ENCODE peak calls at places on chromosomes 2 and 18, in seven cellular contexts. One of them, this sample, is unnamed.

GRCh38 chr2:1653137-1653789 is 91.1 kb downstream of the PXDN start:
- DNase-seq in fibroblast of the aortic adventitia: peak; percentile 98
- DNase-seq in neural crest cell: no peak
- DNase-seq in fibroblast of lung: peak; percentile 97
- DNase-seq in CD8-positive, alpha-beta T cell: no peak
- DNase-seq in mammary epithelial cell: peak; percentile 89
- DNase-seq in NB4: no peak
- DNase-seq in this sample: peak; percentile 71

GRCh38 chr18:40371673-40372072 is 1583.4 kb upstream of the PIK3C3 start:
- DNase-seq in fibroblast of the aortic adventitia: no peak
- DNase-seq in neural crest cell: no peak
- DNase-seq in fibroblast of lung: peak; percentile 61
- DNase-seq in CD8-positive, alpha-beta T cell: no peak
- DNase-seq in mammary epithelial cell: peak; percentile 69
- DNase-seq in NB4: no peak
- DNase-seq in this sample: peak; percentile 0

GRCh38 chr2:140247451-140248205 is 1467.4 kb upstream of the NXPH2 start:
- DNase-seq in fibroblast of the aortic adventitia: peak; percentile 70
- DNase-seq in neural crest cell: no peak
- DNase-seq in fibroblast of lung: peak; percentile 68
- DNase-seq in CD8-positive, alpha-beta T cell: no peak
- DNase-seq in mammary epithelial cell: no peak
- DNase-seq in NB4: no peak
- DNase-seq in this sample: no peak

GRCh38 chr2:65320042-65320711 is 92.5 kb downstream of the ACTR2 start:
- DNase-seq in fibroblast of the aortic adventitia: peak; percentile 87
- DNase-seq in neural crest cell: no peak
- DNase-seq in fibroblast of lung: peak; percentile 88
- DNase-seq in CD8-positive, alpha-beta T cell: no peak
- DNase-seq in mammary epithelial cell: peak; percentile 94
- DNase-seq in NB4: peak; percentile 38
- DNase-seq in this sample: peak; percentile 98

GRCh38 chr2:189304360-189304759 is 124.8 kb upstream of the COL5A2 start:
- DNase-seq in fibroblast of the aortic adventitia: no peak
- DNase-seq in neural crest cell: no peak
- DNase-seq in fibroblast of lung: no peak
- DNase-seq in CD8-positive, alpha-beta T cell: peak; percentile 50
- DNase-seq in mammary epithelial cell: no peak
- DNase-seq in NB4: no peak
- DNase-seq in this sample: no peak

GRCh38 chr18:11607897-11608296 is 1.5 kb upstream of the SLC35G4 start:
- DNase-seq in fibroblast of the aortic adventitia: no peak
- DNase-seq in neural crest cell: no peak
- DNase-seq in fibroblast of lung: no peak
- DNase-seq in CD8-positive, alpha-beta T cell: no peak
- DNase-seq in mammary epithelial cell: no peak
- DNase-seq in NB4: no peak
- DNase-seq in this sample: no peak

GRCh38 chr2:9280204-9280603 is 73.6 kb downstream of the ASAP2 start:
- DNase-seq in fibroblast of the aortic adventitia: no peak
- DNase-seq in neural crest cell: no peak
- DNase-seq in fibroblast of lung: no peak
- DNase-seq in CD8-positive, alpha-beta T cell: no peak
- DNase-seq in mammary epithelial cell: no peak
- DNase-seq in NB4: no peak
- DNase-seq in this sample: no peak

GRCh38 chr2:46942891-46943626 is 27.5 kb upstream of the MCFD2 start:
- DNase-seq in fibroblast of the aortic adventitia: no peak
- DNase-seq in neural crest cell: no peak
- DNase-seq in fibroblast of lung: no peak
- DNase-seq in CD8-positive, alpha-beta T cell: no peak
- DNase-seq in mammary epithelial cell: no peak
- DNase-seq in NB4: no peak
- DNase-seq in this sample: no peak

GRCh38 chr2:70655786-70656185 is 102.2 kb upstream of the TGFA start:
- DNase-seq in fibroblast of the aortic adventitia: no peak
- DNase-seq in neural crest cell: no peak
- DNase-seq in fibroblast of lung: no peak
- DNase-seq in CD8-positive, alpha-beta T cell: no peak
- DNase-seq in mammary epithelial cell: no peak
- DNase-seq in NB4: no peak
- DNase-seq in this sample: no peak

GRCh38 chr2:203583696-203584095 is 48.6 kb upstream of the RAPH1 start:
- DNase-seq in fibroblast of the aortic adventitia: peak; percentile 57
- DNase-seq in neural crest cell: no peak
- DNase-seq in fibroblast of lung: no peak
- DNase-seq in CD8-positive, alpha-beta T cell: no peak
- DNase-seq in mammary epithelial cell: peak; percentile 82
- DNase-seq in NB4: no peak
- DNase-seq in this sample: peak; percentile 76

GRCh38 chr2:171824086-171824485 is 70.0 kb downstream of the SLC25A12 start:
- DNase-seq in fibroblast of the aortic adventitia: peak; percentile 69
- DNase-seq in neural crest cell: no peak
- DNase-seq in fibroblast of lung: peak; percentile 33
- DNase-seq in CD8-positive, alpha-beta T cell: no peak
- DNase-seq in mammary epithelial cell: no peak
- DNase-seq in NB4: peak; percentile 67
- DNase-seq in this sample: peak; percentile 33

GRCh38 chr2:106143495-106144215 is 50.4 kb downstream of the UXS1 start:
- DNase-seq in fibroblast of the aortic adventitia: no peak
- DNase-seq in neural crest cell: no peak
- DNase-seq in fibroblast of lung: no peak
- DNase-seq in CD8-positive, alpha-beta T cell: no peak
- DNase-seq in mammary epithelial cell: peak; percentile 62
- DNase-seq in NB4: no peak
- DNase-seq in this sample: no peak

GRCh38 chr2:149422337-149422990 is 92.1 kb downstream of the LYPD6 start:
- DNase-seq in fibroblast of the aortic adventitia: peak; percentile 57
- DNase-seq in neural crest cell: no peak
- DNase-seq in fibroblast of lung: peak; percentile 40
- DNase-seq in CD8-positive, alpha-beta T cell: no peak
- DNase-seq in mammary epithelial cell: peak; percentile 32
- DNase-seq in NB4: no peak
- DNase-seq in this sample: peak; percentile 56

GRCh38 chr2:151649966-151650365 is 84.3 kb downstream of the NEB start:
- DNase-seq in fibroblast of the aortic adventitia: no peak
- DNase-seq in neural crest cell: no peak
- DNase-seq in fibroblast of lung: no peak
- DNase-seq in CD8-positive, alpha-beta T cell: no peak
- DNase-seq in mammary epithelial cell: no peak
- DNase-seq in NB4: no peak
- DNase-seq in this sample: no peak

GRCh38 chr2:153479527-153479926 is 965 bp upstream of the RPRM start:
- DNase-seq in fibroblast of the aortic adventitia: no peak
- DNase-seq in neural crest cell: no peak
- DNase-seq in fibroblast of lung: no peak
- DNase-seq in CD8-positive, alpha-beta T cell: no peak
- DNase-seq in mammary epithelial cell: no peak
- DNase-seq in NB4: no peak
- DNase-seq in this sample: no peak

GRCh38 chr2:235106874-235107639 is 155.2 kb downstream of the SH3BP4 start:
- DNase-seq in fibroblast of the aortic adventitia: peak; percentile 81
- DNase-seq in neural crest cell: peak; percentile 64
- DNase-seq in fibroblast of lung: peak; percentile 83
- DNase-seq in CD8-positive, alpha-beta T cell: no peak
- DNase-seq in mammary epithelial cell: peak; percentile 52
- DNase-seq in NB4: peak; percentile 40
- DNase-seq in this sample: peak; percentile 63

GRCh38 chr2:54061272-54061671 is 54.1 kb upstream of the ACYP2 start:
- DNase-seq in fibroblast of the aortic adventitia: no peak
- DNase-seq in neural crest cell: no peak
- DNase-seq in fibroblast of lung: no peak
- DNase-seq in CD8-positive, alpha-beta T cell: no peak
- DNase-seq in mammary epithelial cell: no peak
- DNase-seq in NB4: no peak
- DNase-seq in this sample: no peak

GRCh38 chr18:35707674-35708073 is 126.1 kb downstream of the GALNT1 start:
- DNase-seq in fibroblast of the aortic adventitia: no peak
- DNase-seq in neural crest cell: no peak
- DNase-seq in fibroblast of lung: no peak
- DNase-seq in CD8-positive, alpha-beta T cell: no peak
- DNase-seq in mammary epithelial cell: no peak
- DNase-seq in NB4: no peak
- DNase-seq in this sample: no peak

GRCh38 chr2:25756444-25757022 is 83.2 kb upstream of the DTNB start:
- DNase-seq in fibroblast of the aortic adventitia: no peak
- DNase-seq in neural crest cell: no peak
- DNase-seq in fibroblast of lung: no peak
- DNase-seq in CD8-positive, alpha-beta T cell: no peak
- DNase-seq in mammary epithelial cell: no peak
- DNase-seq in NB4: peak; percentile 65
- DNase-seq in this sample: no peak

DNA sequence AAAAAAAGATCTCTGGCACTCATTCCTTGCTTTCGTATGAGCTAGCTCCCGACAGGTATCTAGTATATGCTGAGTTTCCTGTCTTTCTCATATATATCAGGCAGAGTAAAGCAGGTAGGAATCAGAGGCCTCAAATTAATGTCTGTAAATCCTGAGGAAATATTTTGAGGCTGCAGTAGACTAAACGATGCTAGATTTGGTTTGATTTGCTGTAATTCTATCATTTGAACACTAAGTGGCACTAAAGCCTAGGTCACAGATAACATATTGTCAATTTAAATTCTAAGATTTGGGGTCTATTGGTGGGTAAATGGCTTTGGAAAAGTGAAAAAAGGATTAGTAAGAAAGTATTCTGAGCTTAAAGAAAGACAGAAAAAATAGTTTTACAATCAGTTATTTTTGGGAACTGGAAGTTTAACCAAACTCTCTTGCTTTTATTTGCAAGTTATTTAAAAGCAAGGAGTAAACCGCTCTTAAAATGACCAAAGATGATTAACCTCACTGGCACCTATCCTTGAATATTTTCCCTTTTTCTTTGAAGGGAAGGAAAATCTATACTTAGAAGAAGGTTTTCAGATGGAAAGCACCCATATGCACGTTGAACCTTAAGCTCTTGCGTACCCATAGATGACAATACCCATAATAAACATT is 37.6 kb upstream of the SLC4A10 start:
- DNase-seq in fibroblast of the aortic adventitia: peak; percentile 47
- DNase-seq in neural crest cell: no peak
- DNase-seq in fibroblast of lung: peak; percentile 37
- DNase-seq in CD8-positive, alpha-beta T cell: no peak
- DNase-seq in mammary epithelial cell: no peak
- DNase-seq in NB4: peak; percentile 36
- DNase-seq in this sample: peak; percentile 16
- TF ChIP-seq CTCF in fibroblast of the aortic adventitia: peak; percentile 69
- TF ChIP-seq CTCF in neural crest cell: peak; percentile 85
- TF ChIP-seq CTCF in fibroblast of lung: peak; percentile 67
- TF ChIP-seq CTCF in CD8-positive, alpha-beta T cell: peak; percentile 81
- TF ChIP-seq CTCF in mammary epithelial cell: peak; percentile 73
- TF ChIP-seq CTCF in NB4: peak; percentile 36
- TF ChIP-seq CTCF in this sample: peak; percentile 85

DNA sequence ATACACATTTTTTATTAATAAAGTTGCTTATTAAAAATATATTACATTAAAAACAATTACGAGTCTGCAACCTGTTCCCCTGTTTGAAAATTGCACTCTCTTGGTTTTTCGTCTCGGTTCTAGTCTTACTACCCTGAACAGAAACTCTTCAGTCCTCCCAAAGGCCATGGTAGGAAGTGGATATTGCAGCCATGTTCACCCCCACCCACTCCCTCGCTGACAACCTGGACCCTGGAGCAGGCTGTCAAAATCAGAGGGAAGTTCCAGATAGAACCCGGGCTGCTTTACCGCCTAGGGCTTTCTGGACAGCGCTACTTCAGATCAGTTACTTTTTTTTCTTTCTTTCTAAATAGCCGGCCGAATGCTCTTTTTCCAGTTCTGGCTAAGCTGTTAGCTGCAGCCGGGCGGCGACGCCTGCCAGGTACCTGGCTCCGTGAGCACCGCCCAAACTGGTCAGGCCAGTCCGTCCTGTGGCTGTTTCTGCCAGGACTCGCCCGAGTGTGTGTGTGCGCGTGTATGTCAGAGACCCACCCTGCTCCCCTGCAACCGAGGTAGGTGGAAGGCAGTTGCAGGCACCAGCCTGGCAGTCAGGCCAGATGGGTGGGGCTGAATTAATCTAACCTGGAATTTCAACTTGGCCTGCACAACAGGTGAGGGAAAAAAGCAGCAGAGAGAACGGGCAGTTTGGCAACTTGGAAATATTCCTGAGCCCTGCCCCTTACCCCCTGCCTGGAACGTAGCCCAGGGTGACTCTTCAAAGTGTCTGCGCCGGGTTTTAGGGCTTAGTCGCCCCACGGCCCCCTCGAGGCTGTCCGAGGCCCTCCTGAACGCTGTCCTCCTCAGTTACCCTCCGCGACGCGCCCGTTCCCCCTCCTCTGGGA is 1.1 kb upstream of the TET3 start:
- DNase-seq in fibroblast of the aortic adventitia: no peak
- DNase-seq in neural crest cell: peak; percentile 11
- DNase-seq in fibroblast of lung: no peak
- DNase-seq in CD8-positive, alpha-beta T cell: no peak
- DNase-seq in mammary epithelial cell: peak; percentile 99
- DNase-seq in NB4: peak; percentile 86
- DNase-seq in this sample: no peak
- TF ChIP-seq CTCF in fibroblast of the aortic adventitia: no peak
- TF ChIP-seq CTCF in neural crest cell: peak; percentile 39
- TF ChIP-seq CTCF in fibroblast of lung: no peak
- TF ChIP-seq CTCF in CD8-positive, alpha-beta T cell: no peak
- TF ChIP-seq CTCF in mammary epithelial cell: peak; percentile 13
- TF ChIP-seq CTCF in NB4: peak; percentile 14
- TF ChIP-seq CTCF in this sample: no peak

DNA sequence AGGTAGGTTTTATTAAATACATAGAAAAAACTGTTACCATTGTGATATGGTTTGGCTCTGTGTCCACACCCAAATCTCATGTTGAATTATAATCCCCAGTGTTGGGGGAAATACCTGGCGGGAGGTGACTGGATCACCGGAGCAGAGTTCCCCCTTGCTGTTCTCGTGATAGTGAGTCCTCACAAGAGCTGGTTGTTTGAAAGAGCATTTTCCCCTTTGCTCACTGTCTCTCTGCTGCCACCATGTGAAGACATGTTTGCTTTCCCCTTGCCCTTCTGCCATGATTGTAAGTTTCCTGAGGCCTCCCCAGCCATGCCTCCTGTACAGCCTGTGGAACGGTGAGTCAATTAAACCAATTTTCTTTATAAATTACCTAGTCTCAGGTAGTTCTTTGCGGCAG is 352.7 kb upstream of the SLC39A10 start:
- DNase-seq in fibroblast of the aortic adventitia: peak; percentile 24
- DNase-seq in neural crest cell: no peak
- DNase-seq in fibroblast of lung: peak; percentile 36
- DNase-seq in CD8-positive, alpha-beta T cell: no peak
- DNase-seq in mammary epithelial cell: peak; percentile 15
- DNase-seq in NB4: peak; percentile 42
- DNase-seq in this sample: no peak
- TF ChIP-seq CTCF in fibroblast of the aortic adventitia: no peak
- TF ChIP-seq CTCF in neural crest cell: peak; percentile 30
- TF ChIP-seq CTCF in fibroblast of lung: peak; percentile 42
- TF ChIP-seq CTCF in CD8-positive, alpha-beta T cell: no peak
- TF ChIP-seq CTCF in mammary epithelial cell: peak; percentile 59
- TF ChIP-seq CTCF in NB4: no peak
- TF ChIP-seq CTCF in this sample: peak; percentile 26

DNA sequence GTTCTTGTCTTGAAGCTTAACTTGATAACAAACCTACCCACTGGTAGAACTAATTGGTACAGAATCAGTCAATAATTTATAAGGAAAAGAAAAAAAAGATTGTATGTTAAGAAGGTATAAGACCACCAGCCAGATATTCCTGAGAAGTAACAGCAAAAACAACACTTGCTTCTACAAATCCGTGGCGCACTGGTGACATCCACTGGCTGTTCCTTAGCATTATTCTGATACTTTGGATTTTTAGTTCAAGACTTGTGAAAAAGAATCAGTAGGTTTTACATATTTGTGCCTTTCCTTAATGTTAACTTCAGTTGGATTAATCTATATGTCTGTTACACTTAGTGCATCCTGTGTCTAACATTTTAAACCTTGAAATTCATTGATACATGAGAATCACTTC is 141.8 kb downstream of the GRB14 start:
- DNase-seq in fibroblast of the aortic adventitia: peak; percentile 63
- DNase-seq in neural crest cell: peak; percentile 30
- DNase-seq in fibroblast of lung: peak; percentile 41
- DNase-seq in CD8-positive, alpha-beta T cell: no peak
- DNase-seq in mammary epithelial cell: no peak
- DNase-seq in NB4: peak; percentile 45
- DNase-seq in this sample: no peak
- TF ChIP-seq CTCF in fibroblast of the aortic adventitia: peak; percentile 41
- TF ChIP-seq CTCF in neural crest cell: peak; percentile 78
- TF ChIP-seq CTCF in fibroblast of lung: peak; percentile 45
- TF ChIP-seq CTCF in CD8-positive, alpha-beta T cell: no peak
- TF ChIP-seq CTCF in mammary epithelial cell: peak; percentile 39
- TF ChIP-seq CTCF in NB4: peak; percentile 12
- TF ChIP-seq CTCF in this sample: peak; percentile 63